ENCODE peak calls at places on chromosomes 4 and X, in eight cellular contexts. One of them, this sample, is unnamed.

GRCh38 chr4:68368566-68369473 is 18.9 kb upstream of the YTHDC1 start:
- DNase-seq in NCI-H1436: no peak
- DNase-seq in GM04504: no peak
- DNase-seq in hypothalamus: no peak
- DNase-seq in NCI-H146: no peak
- DNase-seq in iPS-NIHi11: no peak
- DNase-seq in effector memory CD4-positive, alpha-beta T cell: no peak
- DNase-seq in cardiac septum: no peak
- DNase-seq in this sample: no peak

GRCh38 chr4:184100297-184100885 is 117.3 kb downstream of the ENPP6 start:
- DNase-seq in NCI-H1436: peak
- DNase-seq in GM04504: no peak
- DNase-seq in hypothalamus: peak
- DNase-seq in NCI-H146: no peak
- DNase-seq in iPS-NIHi11: peak
- DNase-seq in effector memory CD4-positive, alpha-beta T cell: no peak
- DNase-seq in cardiac septum: no peak
- DNase-seq in this sample: no peak

GRCh38 chr4:137949746-137950145 is 292.4 kb downstream of the SLC7A11 start:
- DNase-seq in NCI-H1436: no peak
- DNase-seq in GM04504: no peak
- DNase-seq in hypothalamus: no peak
- DNase-seq in NCI-H146: no peak
- DNase-seq in iPS-NIHi11: no peak
- DNase-seq in effector memory CD4-positive, alpha-beta T cell: no peak
- DNase-seq in cardiac septum: no peak
- DNase-seq in this sample: no peak

GRCh38 chrX:43469391-43470054 is 186.6 kb upstream of the MAOA start:
- DNase-seq in NCI-H1436: no peak
- DNase-seq in GM04504: no peak
- DNase-seq in hypothalamus: no peak
- DNase-seq in NCI-H146: no peak
- DNase-seq in iPS-NIHi11: no peak
- DNase-seq in effector memory CD4-positive, alpha-beta T cell: no peak
- DNase-seq in cardiac septum: no peak
- DNase-seq in this sample: no peak

GRCh38 chr4:76689079-76689817 is 208.7 kb downstream of the SOWAHB start:
- DNase-seq in NCI-H1436: peak
- DNase-seq in GM04504: no peak
- DNase-seq in hypothalamus: no peak
- DNase-seq in NCI-H146: peak
- DNase-seq in iPS-NIHi11: peak
- DNase-seq in effector memory CD4-positive, alpha-beta T cell: no peak
- DNase-seq in cardiac septum: peak
- DNase-seq in this sample: no peak

GRCh38 chrX:123884809-123885408 is 25.1 kb downstream of the XIAP start:
- DNase-seq in NCI-H1436: peak
- DNase-seq in GM04504: no peak
- DNase-seq in hypothalamus: no peak
- DNase-seq in NCI-H146: peak
- DNase-seq in iPS-NIHi11: peak
- DNase-seq in effector memory CD4-positive, alpha-beta T cell: no peak
- DNase-seq in cardiac septum: no peak
- DNase-seq in this sample: peak

GRCh38 chr4:74117024-74117534 is 18.1 kb upstream of the CXCL2 start:
- DNase-seq in NCI-H1436: no peak
- DNase-seq in GM04504: peak
- DNase-seq in hypothalamus: no peak
- DNase-seq in NCI-H146: no peak
- DNase-seq in iPS-NIHi11: peak
- DNase-seq in effector memory CD4-positive, alpha-beta T cell: no peak
- DNase-seq in cardiac septum: no peak
- DNase-seq in this sample: peak

GRCh38 chr4:185424905-185425599 is 712 bp downstream of the UFSP2 start:
- DNase-seq in NCI-H1436: no peak
- DNase-seq in GM04504: no peak
- DNase-seq in hypothalamus: no peak
- DNase-seq in NCI-H146: peak
- DNase-seq in iPS-NIHi11: no peak
- DNase-seq in effector memory CD4-positive, alpha-beta T cell: no peak
- DNase-seq in cardiac septum: no peak
- DNase-seq in this sample: no peak

GRCh38 chrX:118988913-118989312 is 14.5 kb downstream of the LONRF3 start:
- DNase-seq in NCI-H1436: no peak
- DNase-seq in GM04504: no peak
- DNase-seq in hypothalamus: no peak
- DNase-seq in NCI-H146: no peak
- DNase-seq in iPS-NIHi11: no peak
- DNase-seq in effector memory CD4-positive, alpha-beta T cell: no peak
- DNase-seq in cardiac septum: no peak
- DNase-seq in this sample: no peak

GRCh38 chr4:31557444-31557843 is 837.3 kb downstream of the PCDH7 start:
- DNase-seq in NCI-H1436: no peak
- DNase-seq in GM04504: no peak
- DNase-seq in hypothalamus: no peak
- DNase-seq in NCI-H146: no peak
- DNase-seq in iPS-NIHi11: no peak
- DNase-seq in effector memory CD4-positive, alpha-beta T cell: no peak
- DNase-seq in cardiac septum: no peak
- DNase-seq in this sample: no peak

GRCh38 chr4:151417164-151417571 is 8.2 kb downstream of the FHIP1A start:
- DNase-seq in NCI-H1436: no peak
- DNase-seq in GM04504: no peak
- DNase-seq in hypothalamus: no peak
- DNase-seq in NCI-H146: no peak
- DNase-seq in iPS-NIHi11: no peak
- DNase-seq in effector memory CD4-positive, alpha-beta T cell: no peak
- DNase-seq in cardiac septum: no peak
- DNase-seq in this sample: no peak

GRCh38 chrX:149830192-149830873 is 48.6 kb downstream of the MAGEA9 start:
- DNase-seq in NCI-H1436: no peak
- DNase-seq in GM04504: no peak
- DNase-seq in hypothalamus: no peak
- DNase-seq in NCI-H146: no peak
- DNase-seq in iPS-NIHi11: no peak
- DNase-seq in effector memory CD4-positive, alpha-beta T cell: peak
- DNase-seq in cardiac septum: no peak
- DNase-seq in this sample: no peak

GRCh38 chrX:31572396-31572795 is 500.6 kb upstream of the FTHL17 start:
- DNase-seq in NCI-H1436: no peak
- DNase-seq in GM04504: no peak
- DNase-seq in hypothalamus: no peak
- DNase-seq in NCI-H146: no peak
- DNase-seq in iPS-NIHi11: no peak
- DNase-seq in effector memory CD4-positive, alpha-beta T cell: no peak
- DNase-seq in cardiac septum: no peak
- DNase-seq in this sample: no peak

GRCh38 chr4:121139533-121140222 is 24.4 kb downstream of the TNIP3 start:
- DNase-seq in NCI-H1436: no peak
- DNase-seq in GM04504: no peak
- DNase-seq in hypothalamus: no peak
- DNase-seq in NCI-H146: no peak
- DNase-seq in iPS-NIHi11: no peak
- DNase-seq in effector memory CD4-positive, alpha-beta T cell: no peak
- DNase-seq in cardiac septum: no peak
- DNase-seq in this sample: peak

GRCh38 chr4:47784222-47784621 is 53.6 kb downstream of the CORIN start:
- DNase-seq in NCI-H1436: no peak
- DNase-seq in GM04504: no peak
- DNase-seq in hypothalamus: no peak
- DNase-seq in NCI-H146: no peak
- DNase-seq in iPS-NIHi11: no peak
- DNase-seq in effector memory CD4-positive, alpha-beta T cell: no peak
- DNase-seq in cardiac septum: no peak
- DNase-seq in this sample: no peak

GRCh38 chrX:84078991-84079390 is 109.0 kb downstream of the RPS6KA6 start:
- DNase-seq in NCI-H1436: no peak
- DNase-seq in GM04504: no peak
- DNase-seq in hypothalamus: no peak
- DNase-seq in NCI-H146: no peak
- DNase-seq in iPS-NIHi11: no peak
- DNase-seq in effector memory CD4-positive, alpha-beta T cell: no peak
- DNase-seq in cardiac septum: no peak
- DNase-seq in this sample: no peak

GRCh38 chr4:164997324-164997723 is 19.9 kb upstream of the TRIM61 start:
- DNase-seq in NCI-H1436: no peak
- DNase-seq in GM04504: no peak
- DNase-seq in hypothalamus: peak
- DNase-seq in NCI-H146: no peak
- DNase-seq in iPS-NIHi11: no peak
- DNase-seq in effector memory CD4-positive, alpha-beta T cell: no peak
- DNase-seq in cardiac septum: no peak
- DNase-seq in this sample: no peak

GRCh38 chrX:3263681-3264126 is 82.7 kb downstream of the MXRA5 start:
- DNase-seq in NCI-H1436: no peak
- DNase-seq in GM04504: no peak
- DNase-seq in hypothalamus: no peak
- DNase-seq in NCI-H146: no peak
- DNase-seq in iPS-NIHi11: no peak
- DNase-seq in effector memory CD4-positive, alpha-beta T cell: no peak
- DNase-seq in cardiac septum: no peak
- DNase-seq in this sample: no peak

GRCh38 chr4:17717301-17717700 is 64.1 kb downstream of the FAM184B start:
- DNase-seq in NCI-H1436: no peak
- DNase-seq in GM04504: no peak
- DNase-seq in hypothalamus: no peak
- DNase-seq in NCI-H146: no peak
- DNase-seq in iPS-NIHi11: no peak
- DNase-seq in effector memory CD4-positive, alpha-beta T cell: no peak
- DNase-seq in cardiac septum: no peak
- DNase-seq in this sample: no peak

GRCh38 chr4:136863756-136864155 is 668.5 kb downstream of the PCDH18 start:
- DNase-seq in NCI-H1436: no peak
- DNase-seq in GM04504: no peak
- DNase-seq in hypothalamus: no peak
- DNase-seq in NCI-H146: no peak
- DNase-seq in iPS-NIHi11: peak
- DNase-seq in effector memory CD4-positive, alpha-beta T cell: no peak
- DNase-seq in cardiac septum: no peak
- DNase-seq in this sample: no peak

GRCh38 chr4:78693777-78694456 is 82.2 kb upstream of the BMP2K start:
- DNase-seq in NCI-H1436: no peak
- DNase-seq in GM04504: peak
- DNase-seq in hypothalamus: no peak
- DNase-seq in NCI-H146: no peak
- DNase-seq in iPS-NIHi11: no peak
- DNase-seq in effector memory CD4-positive, alpha-beta T cell: no peak
- DNase-seq in cardiac septum: no peak
- DNase-seq in this sample: no peak

GRCh38 chr4:186019264-186019663 is 49.7 kb upstream of the TLR3 start:
- DNase-seq in NCI-H1436: no peak
- DNase-seq in GM04504: no peak
- DNase-seq in hypothalamus: no peak
- DNase-seq in NCI-H146: no peak
- DNase-seq in iPS-NIHi11: no peak
- DNase-seq in effector memory CD4-positive, alpha-beta T cell: no peak
- DNase-seq in cardiac septum: no peak
- DNase-seq in this sample: no peak

GRCh38 chr4:83932996-83933395 is 397.1 kb downstream of the GPAT3 start:
- DNase-seq in NCI-H1436: no peak
- DNase-seq in GM04504: no peak
- DNase-seq in hypothalamus: no peak
- DNase-seq in NCI-H146: no peak
- DNase-seq in iPS-NIHi11: no peak
- DNase-seq in effector memory CD4-positive, alpha-beta T cell: no peak
- DNase-seq in cardiac septum: no peak
- DNase-seq in this sample: no peak

GRCh38 chr4:42143996-42144395 is 8.5 kb downstream of the BEND4 start:
- DNase-seq in NCI-H1436: no peak
- DNase-seq in GM04504: no peak
- DNase-seq in hypothalamus: no peak
- DNase-seq in NCI-H146: no peak
- DNase-seq in iPS-NIHi11: no peak
- DNase-seq in effector memory CD4-positive, alpha-beta T cell: no peak
- DNase-seq in cardiac septum: no peak
- DNase-seq in this sample: no peak